ENCODE peak calls at places on chromosomes 2 and 18, in seven cellular contexts. S is H4; F is stimulated activated CD8-positive, alpha-beta memory T cell treated with anti-CD3 and anti-CD28 coated beads, Interleukin-7, amount 100 ng/mL, for 24 hours; I is adrenal gland; E is NCI-H1092; W is Calu3; L is globus pallidus. Y is an unnamed sample.

GRCh38 chr2:159146930-159147666 is 139.4 kb downstream of the WDSUB1 start:
- DNase-seq in L (no peak), S (peak), F (no peak), E (peak), I (no peak), W (peak), Y (no peak)

GRCh38 chr2:55420901-55421300 is 1.2 kb upstream of the CCDC88A start:
- DNase-seq in W (no peak), I (no peak), F (no peak), E (no peak), L (peak), S (no peak), Y (no peak)

GRCh38 chr2:38371235-38371634 is 5.8 kb downstream of the ATL2 start:
- DNase-seq in E (no peak), W (no peak), F (no peak), I (no peak), L (no peak), S (no peak), Y (no peak)

GRCh38 chr2:15142069-15142689 is 419.0 kb downstream of the NBAS start:
- DNase-seq in I (no peak), S (peak), W (no peak), L (no peak), F (peak), E (no peak), Y (no peak)

GRCh38 chr2:142880275-142880674 is 2.8 kb downstream of the KYNU start:
- DNase-seq in S (no peak), F (no peak), L (no peak), E (no peak), W (no peak), I (no peak), Y (no peak)

GRCh38 chr2:232688201-232688600 is 8.9 kb upstream of the GIGYF2 start:
- DNase-seq in E (no peak), W (no peak), L (no peak), F (no peak), S (no peak), I (no peak), Y (no peak)

GRCh38 chr2:120964819-120965218 is 229.2 kb downstream of the GLI2 start:
- DNase-seq in S (no peak), I (no peak), W (no peak), L (no peak), F (no peak), E (no peak), Y (no peak)

GRCh38 chr2:126795661-126796060 is 103.0 kb upstream of the TEX51 start:
- DNase-seq in S (no peak), L (no peak), E (no peak), F (no peak), W (no peak), I (no peak), Y (no peak)

GRCh38 chr2:216490061-216490460 is 8.6 kb upstream of the RPL37A start:
- DNase-seq in E (no peak), L (no peak), W (no peak), S (no peak), F (no peak), I (no peak), Y (no peak)

GRCh38 chr2:126244937-126245336 is 411.0 kb upstream of the GYPC start:
- DNase-seq in S (peak), W (no peak), L (peak), E (peak), I (peak), F (peak), Y (no peak)

GRCh38 chr2:173402405-173402974 is 47.8 kb downstream of the CDCA7 start:
- DNase-seq in I (peak), S (peak), W (peak), E (peak), L (peak), F (peak), Y (peak)

GRCh38 chr2:184598313-184599053 is at the start of gene ZNF804A:
- DNase-seq in I (peak), F (no peak), E (peak), W (peak), S (peak), L (peak), Y (peak)

GRCh38 chr2:177352441-177353070 is 40.0 kb upstream of the AGPS start:
- DNase-seq in S (no peak), I (no peak), L (no peak), W (no peak), E (no peak), F (no peak), Y (no peak)

GRCh38 chr2:89763254-89763580 is 1071.7 kb downstream of the RPIA start:
- DNase-seq in S (no peak), W (no peak), F (no peak), L (no peak), I (peak), E (no peak), Y (no peak)

GRCh38 chr2:61463769-61464475 is 7.0 kb downstream of the USP34 start:
- DNase-seq in I (no peak), W (no peak), E (no peak), S (no peak), F (no peak), L (no peak), Y (no peak)

GRCh38 chr18:50734886-50735285 is 84.9 kb downstream of the MRO start:
- DNase-seq in L (no peak), S (no peak), F (no peak), W (no peak), E (no peak), I (no peak), Y (no peak)

GRCh38 chr2:69997296-69998184 is 36.1 kb upstream of the ASPRV1 start:
- DNase-seq in S (no peak), L (no peak), E (no peak), I (peak), F (no peak), W (peak), Y (no peak)

GRCh38 chr18:23982154-23983071 is 32.1 kb upstream of the TTC39C start:
- DNase-seq in F (no peak), E (no peak), S (peak), W (peak), I (peak), L (peak), Y (no peak)

GRCh38 chr2:108534577-108535379 is 508 bp downstream of the LIMS1 start:
- DNase-seq in E (no peak), S (no peak), L (peak), F (peak), W (peak), I (peak), Y (peak)

GRCh38 chr2:131657895-131658768 is 130.4 kb downstream of the CCDC74A start:
- DNase-seq in W (no peak), E (no peak), S (no peak), F (no peak), L (no peak), I (no peak), Y (no peak)

GRCh38 chr2:13003500-13003899 is 286.8 kb downstream of the TRIB2 start:
- DNase-seq in I (no peak), E (no peak), S (no peak), W (no peak), L (no peak), F (no peak), Y (no peak)

GRCh38 chr2:76478636-76479035 is 767.9 kb upstream of the GCFC2 start:
- DNase-seq in F (no peak), E (peak), I (no peak), L (no peak), S (no peak), W (no peak), Y (no peak)

GRCh38 chr2:233480490-233481202 is 85.9 kb downstream of the USP40 start:
- DNase-seq in I (no peak), S (peak), W (no peak), L (no peak), E (peak), F (no peak), Y (no peak)

GRCh38 chr2:20169796-20170467 is 55.0 kb downstream of the SDC1 start:
- DNase-seq in I (no peak), F (no peak), S (no peak), E (no peak), L (no peak), W (no peak), Y (no peak)